ENCODE peak calls at places on chromosomes 4 and X, in five cellular contexts. D, J, Y, U and G are unnamed samples.

GRCh38 chr4:83212041-83212851 is 72.4 kb downstream of the COQ2 start:
- DNase-seq in D (no peak), U (no peak), Y (peak; percentile 99), J (no peak), G (no peak)

GRCh38 chrX:9745417-9746115 is 20.1 kb downstream of the GPR143 start:
- DNase-seq in U (peak; percentile 29), Y (no peak), J (no peak), D (no peak), G (no peak)

GRCh38 chr4:127731406-127731805 is 1.2 kb downstream of the SLC25A31 start:
- DNase-seq in J (no peak), U (no peak), D (no peak), Y (no peak), G (no peak)

GRCh38 chrX:110442631-110443030 is 84.0 kb downstream of the RTL9 start:
- DNase-seq in Y (peak; percentile 80), U (peak; percentile 15), D (no peak), J (peak; percentile 30), G (peak; percentile 36)

GRCh38 chr4:188109157-188109755 is at the start of gene TRIML2:
- DNase-seq in J (peak; percentile 39), D (no peak), Y (no peak), U (no peak), G (no peak)

GRCh38 chrX:74297766-74298165 is 6.2 kb upstream of the ZCCHC13 start:
- DNase-seq in J (no peak), U (no peak), D (no peak), Y (no peak), G (no peak)

GRCh38 chr4:136319789-136320470 is 1212.4 kb downstream of the PCDH18 start:
- DNase-seq in U (no peak), Y (no peak), J (no peak), D (peak; percentile 39), G (no peak)

GRCh38 chrX:2690856-2691542 is at the start of gene CD99:
- DNase-seq in D (no peak), Y (peak; percentile 46), J (peak; percentile 76), U (peak; percentile 91), G (peak; percentile 94)

GRCh38 chr4:184983660-184984356 is 34.5 kb upstream of the HELT start:
- DNase-seq in D (no peak), U (peak; percentile 69), J (peak; percentile 90), Y (peak; percentile 80), G (peak; percentile 82)

DNA sequence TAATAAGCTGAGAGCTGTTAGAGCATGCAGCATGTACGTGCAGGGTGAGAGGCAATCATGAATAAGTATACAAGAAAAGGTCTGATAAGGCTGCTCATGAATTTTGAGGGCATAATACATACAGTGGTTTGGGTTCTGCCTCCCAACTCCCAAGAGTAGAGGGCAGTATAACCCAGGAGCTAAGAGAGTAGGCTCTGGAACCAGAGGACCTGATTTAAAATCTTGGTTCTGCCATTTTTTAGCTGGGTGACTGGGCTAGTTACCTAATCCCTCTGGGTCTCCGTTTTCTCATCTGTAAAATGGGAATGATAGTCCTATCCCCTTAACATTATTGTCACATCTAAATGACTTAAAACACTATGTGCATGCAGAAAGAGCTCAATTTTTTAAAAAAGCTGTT is 85.3 kb downstream of the LNX1 start:
- DNase-seq in D (no peak), J (no peak), U (no peak), Y (no peak), G (no peak)
- TF ChIP-seq CTCF in D (peak; percentile 21), J (no peak), U (no peak), Y (no peak), G (no peak)

GRCh38 chr4:63582997-63583396 is 826.3 kb downstream of the TECRL start:
- DNase-seq in U (no peak), J (no peak), D (no peak), Y (no peak), G (no peak)

GRCh38 chr4:63583561-63583960 is 825.7 kb downstream of the TECRL start:
- DNase-seq in D (no peak), J (no peak), Y (no peak), U (no peak), G (no peak)

GRCh38 chr4:63580796-63581475 is 828.3 kb downstream of the TECRL start:
- DNase-seq in U (no peak), J (no peak), D (no peak), Y (no peak), G (no peak)

GRCh38 chr4:63578383-63578782 is 830.9 kb downstream of the TECRL start:
- DNase-seq in U (no peak), J (no peak), D (no peak), Y (no peak), G (no peak)
- TF ChIP-seq CTCF in U (no peak), J (no peak), D (no peak), Y (no peak), G (no peak)

DNA sequence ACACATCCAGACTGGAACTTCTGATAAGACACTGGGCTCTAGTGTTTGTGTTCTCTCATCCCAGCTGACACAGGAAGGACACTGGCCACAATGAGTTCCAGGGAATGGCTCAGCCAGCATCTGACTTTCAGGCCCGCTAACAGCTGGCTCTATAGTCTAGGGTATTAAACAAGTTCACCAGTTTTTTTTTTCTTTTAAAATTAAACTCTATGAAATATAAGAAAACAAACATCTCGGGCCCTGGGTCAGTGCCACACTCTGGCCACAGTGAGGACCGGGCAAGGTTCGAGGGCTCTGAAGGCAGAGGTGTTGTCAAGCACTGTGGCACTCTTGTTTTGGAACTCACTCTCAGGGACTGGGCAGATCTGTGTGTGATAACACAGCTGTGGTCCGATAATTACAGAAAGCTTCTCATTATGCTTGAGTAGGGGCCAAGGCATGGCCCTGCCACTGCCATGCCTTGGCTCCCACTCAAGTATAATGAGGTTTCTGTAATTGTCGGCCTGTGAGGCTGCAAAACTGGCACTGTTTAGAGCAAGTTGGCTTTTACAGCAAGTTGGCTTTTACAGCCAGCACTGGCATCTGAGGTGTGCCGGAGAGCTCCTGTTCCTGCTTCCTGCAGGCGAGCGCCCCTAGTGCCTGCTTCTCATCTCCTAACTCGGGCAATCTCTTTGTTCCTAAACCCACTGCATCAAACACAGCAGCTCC is 62.8 kb downstream of the PPP1R2C start:
- DNase-seq in J (peak; percentile 58), U (peak; percentile 41), D (peak; percentile 26), Y (no peak), G (peak; percentile 64)
- TF ChIP-seq CTCF in J (no peak), U (no peak), D (peak; percentile 75), Y (no peak), G (peak; percentile 72)

GRCh38 chrX:151004085-151004484 is 20.9 kb downstream of the HMGB3 start:
- DNase-seq in J (no peak), D (no peak), U (no peak), Y (no peak), G (no peak)
- TF ChIP-seq CTCF in J (no peak), D (no peak), U (no peak), Y (no peak), G (no peak)

GRCh38 chr4:84582302-84582987 is 482 bp upstream of the CDS1 start:
- DNase-seq in D (peak; percentile 31), J (peak; percentile 99), U (peak; percentile 88), Y (peak; percentile 94), G (peak; percentile 99)

GRCh38 chr4:84579410-84579791 is 3.5 kb upstream of the CDS1 start:
- DNase-seq in Y (no peak), U (no peak), J (peak; percentile 59), D (no peak), G (peak; percentile 42)

GRCh38 chr4:84573738-84574720 is 8.9 kb upstream of the CDS1 start:
- DNase-seq in D (no peak), U (no peak), Y (no peak), J (no peak), G (no peak)

GRCh38 chr4:84582988-84583870 is at the start of gene CDS1:
- DNase-seq in U (peak; percentile 32), J (peak; percentile 54), D (no peak), Y (no peak), G (peak; percentile 54)

GRCh38 chr4:84578540-84579409 is 4.2 kb upstream of the CDS1 start:
- DNase-seq in J (peak; percentile 25), U (peak; percentile 26), Y (peak; percentile 41), D (peak; percentile 38), G (peak; percentile 13)
- TF ChIP-seq CTCF in J (peak; percentile 29), U (peak; percentile 48), Y (peak; percentile 59), D (peak; percentile 79), G (peak; percentile 55)

DNA sequence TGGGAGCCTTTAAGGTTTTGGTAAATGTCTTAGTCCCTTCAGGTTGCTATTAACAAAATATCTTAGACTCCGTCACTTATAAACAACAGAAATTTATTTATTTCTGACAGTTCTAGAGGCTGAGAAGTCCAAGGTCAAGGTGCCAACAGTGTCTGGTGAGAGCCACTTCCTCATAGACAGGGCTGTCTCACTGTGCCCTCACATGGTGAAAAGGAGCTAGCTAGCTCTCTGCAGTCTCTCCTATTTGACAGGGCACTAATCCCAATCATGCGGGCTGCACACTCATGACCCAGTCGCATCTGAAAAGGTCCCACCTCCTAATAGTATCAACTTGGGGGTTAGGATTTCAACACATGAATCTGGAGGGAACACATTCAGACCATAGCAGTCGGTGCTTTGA is 63.4 kb upstream of the KLF3 start:
- DNase-seq in D (no peak), Y (no peak), U (no peak), J (no peak), G (no peak)
- TF ChIP-seq CTCF in D (no peak), Y (no peak), U (no peak), J (no peak), G (no peak)

DNA sequence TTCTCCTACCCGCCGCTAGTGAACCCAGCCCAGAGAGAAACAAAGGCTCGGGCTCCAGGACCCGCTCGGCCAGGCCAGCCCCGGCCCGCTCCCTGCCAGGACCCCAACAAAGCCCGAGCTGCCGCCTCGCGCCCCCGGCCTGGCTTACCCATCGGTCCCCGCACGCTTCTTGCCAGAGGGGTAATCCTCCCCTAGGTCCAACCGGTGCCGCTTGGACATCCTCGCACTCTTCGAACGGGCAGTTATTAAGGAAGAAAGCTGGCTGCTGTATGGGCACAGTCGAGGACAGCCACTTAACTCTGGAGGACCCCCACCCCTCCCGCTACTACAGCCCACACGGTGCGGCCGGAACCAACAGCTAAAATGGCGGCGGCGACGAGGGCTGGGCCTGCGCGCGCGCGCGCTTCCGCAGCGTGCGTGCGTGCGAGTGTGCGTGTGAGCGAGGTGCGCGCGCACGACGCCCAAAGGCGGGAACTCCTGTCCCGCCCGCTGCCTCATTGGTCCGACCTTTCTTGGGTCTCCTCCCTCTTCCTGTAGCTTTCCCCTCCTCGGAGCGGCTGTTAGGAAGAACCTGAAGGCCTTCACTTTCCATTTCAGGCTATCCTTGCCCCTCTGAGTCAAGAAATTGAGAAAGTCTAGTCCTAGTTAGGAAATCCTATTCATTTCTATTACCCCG is at the start of gene DHX15:
- DNase-seq in Y (peak; percentile 97), D (peak; percentile 92), U (peak; percentile 94), J (peak; percentile 92), G (peak; percentile 89)
- TF ChIP-seq CTCF in Y (no peak), D (no peak), U (no peak), J (no peak), G (no peak)

DNA sequence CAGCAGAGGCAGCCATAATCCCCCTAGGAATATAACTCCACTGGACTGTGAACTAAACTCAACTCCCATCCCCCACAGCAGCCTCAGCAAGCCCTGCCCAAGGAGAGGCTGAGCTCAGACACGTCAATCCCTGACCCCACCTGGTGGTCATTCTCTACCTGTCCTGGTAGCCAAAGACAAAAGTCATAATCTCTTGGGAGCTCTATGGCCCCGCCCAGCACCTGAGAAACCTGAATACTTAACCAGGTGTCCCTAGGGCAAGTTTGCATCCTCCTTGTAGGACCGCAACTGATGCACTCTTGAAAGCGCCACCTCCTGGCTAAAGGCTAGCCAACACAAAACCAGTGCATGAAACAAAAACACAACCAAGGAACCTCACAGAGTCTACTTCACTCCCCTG is 18.4 kb downstream of the CT47B1 start:
- DNase-seq in Y (no peak), U (peak; percentile 3), J (peak; percentile 72), D (no peak), G (no peak)
- TF ChIP-seq CTCF in Y (no peak), U (peak; percentile 15), J (no peak), D (no peak), G (no peak)